ENCODE peak calls at places on chromosome 22, in six cellular contexts. One of them, this sample, is unnamed.

GRCh38 chr22:42500836-42501179 is 18.8 kb downstream of the RRP7A start:
- DNase-seq in non-pigmented ciliary epithelial cell: no peak
- DNase-seq in epithelial cell of esophagus: no peak
- DNase-seq in stomach: no peak
- DNase-seq in cardiac fibroblast: no peak
- DNase-seq in midbrain: no peak
- DNase-seq in this sample: no peak

GRCh38 chr22:24106385-24107381 is 74.6 kb upstream of the SUSD2 start:
- DNase-seq in non-pigmented ciliary epithelial cell: no peak
- DNase-seq in epithelial cell of esophagus: no peak
- DNase-seq in stomach: no peak
- DNase-seq in cardiac fibroblast: peak
- DNase-seq in midbrain: no peak
- DNase-seq in this sample: peak

GRCh38 chr22:42836026-42836425 is 21.0 kb downstream of the ARFGAP3 start:
- DNase-seq in non-pigmented ciliary epithelial cell: no peak
- DNase-seq in epithelial cell of esophagus: no peak
- DNase-seq in stomach: no peak
- DNase-seq in cardiac fibroblast: no peak
- DNase-seq in midbrain: no peak
- DNase-seq in this sample: no peak

GRCh38 chr22:46001426-46002106 is 24.6 kb upstream of the WNT7B start:
- DNase-seq in non-pigmented ciliary epithelial cell: no peak
- DNase-seq in epithelial cell of esophagus: no peak
- DNase-seq in stomach: no peak
- DNase-seq in cardiac fibroblast: no peak
- DNase-seq in midbrain: no peak
- DNase-seq in this sample: no peak

GRCh38 chr22:19773470-19774040 is 13.0 kb downstream of the TBX1 start:
- DNase-seq in non-pigmented ciliary epithelial cell: no peak
- DNase-seq in epithelial cell of esophagus: no peak
- DNase-seq in stomach: no peak
- DNase-seq in cardiac fibroblast: no peak
- DNase-seq in midbrain: no peak
- DNase-seq in this sample: no peak

GRCh38 chr22:21867528-21868266 is at the start of gene MAPK1:
- DNase-seq in non-pigmented ciliary epithelial cell: peak
- DNase-seq in epithelial cell of esophagus: peak
- DNase-seq in stomach: peak
- DNase-seq in cardiac fibroblast: peak
- DNase-seq in midbrain: peak
- DNase-seq in this sample: peak

GRCh38 chr22:35230839-35231584 is 26.3 kb upstream of the HMGXB4 start:
- DNase-seq in non-pigmented ciliary epithelial cell: no peak
- DNase-seq in epithelial cell of esophagus: no peak
- DNase-seq in stomach: no peak
- DNase-seq in cardiac fibroblast: no peak
- DNase-seq in midbrain: no peak
- DNase-seq in this sample: no peak

GRCh38 chr22:39396156-39396796 is 3.3 kb upstream of the TAB1 start:
- DNase-seq in non-pigmented ciliary epithelial cell: no peak
- DNase-seq in epithelial cell of esophagus: no peak
- DNase-seq in stomach: no peak
- DNase-seq in cardiac fibroblast: no peak
- DNase-seq in midbrain: no peak
- DNase-seq in this sample: no peak

GRCh38 chr22:29914165-29914564 is 31.2 kb downstream of the MTMR3 start:
- DNase-seq in non-pigmented ciliary epithelial cell: peak
- DNase-seq in epithelial cell of esophagus: peak
- DNase-seq in stomach: no peak
- DNase-seq in cardiac fibroblast: peak
- DNase-seq in midbrain: no peak
- DNase-seq in this sample: peak

GRCh38 chr22:28283025-28283654 is 364.1 kb upstream of the PITPNB start:
- DNase-seq in non-pigmented ciliary epithelial cell: peak
- DNase-seq in epithelial cell of esophagus: no peak
- DNase-seq in stomach: no peak
- DNase-seq in cardiac fibroblast: peak
- DNase-seq in midbrain: no peak
- DNase-seq in this sample: peak

GRCh38 chr22:38401336-38402084 is 53.5 kb downstream of the KCNJ4 start:
- DNase-seq in non-pigmented ciliary epithelial cell: no peak
- DNase-seq in epithelial cell of esophagus: no peak
- DNase-seq in stomach: no peak
- DNase-seq in cardiac fibroblast: no peak
- DNase-seq in midbrain: no peak
- DNase-seq in this sample: no peak

GRCh38 chr22:48070760-48071159 is 1308.3 kb downstream of the TBC1D22A start:
- DNase-seq in non-pigmented ciliary epithelial cell: no peak
- DNase-seq in epithelial cell of esophagus: no peak
- DNase-seq in stomach: no peak
- DNase-seq in cardiac fibroblast: no peak
- DNase-seq in midbrain: no peak
- DNase-seq in this sample: no peak

GRCh38 chr22:37383342-37383741 is 43.9 kb downstream of the ELFN2 start:
- DNase-seq in non-pigmented ciliary epithelial cell: no peak
- DNase-seq in epithelial cell of esophagus: no peak
- DNase-seq in stomach: no peak
- DNase-seq in cardiac fibroblast: no peak
- DNase-seq in midbrain: no peak
- DNase-seq in this sample: peak

GRCh38 chr22:43883719-43884415 is 7.9 kb downstream of the PNPLA5 start:
- DNase-seq in non-pigmented ciliary epithelial cell: no peak
- DNase-seq in epithelial cell of esophagus: no peak
- DNase-seq in stomach: no peak
- DNase-seq in cardiac fibroblast: no peak
- DNase-seq in midbrain: no peak
- DNase-seq in this sample: no peak

GRCh38 chr22:23282089-23282501 is 101.8 kb downstream of the BCR start:
- DNase-seq in non-pigmented ciliary epithelial cell: no peak
- DNase-seq in epithelial cell of esophagus: peak
- DNase-seq in stomach: peak
- DNase-seq in cardiac fibroblast: peak
- DNase-seq in midbrain: no peak
- DNase-seq in this sample: peak

GRCh38 chr22:47205562-47205961 is 443.1 kb downstream of the TBC1D22A start:
- DNase-seq in non-pigmented ciliary epithelial cell: no peak
- DNase-seq in epithelial cell of esophagus: no peak
- DNase-seq in stomach: peak
- DNase-seq in cardiac fibroblast: no peak
- DNase-seq in midbrain: no peak
- DNase-seq in this sample: no peak

GRCh38 chr22:49036513-49036912 is 791.2 kb downstream of the BRD1 start:
- DNase-seq in non-pigmented ciliary epithelial cell: no peak
- DNase-seq in epithelial cell of esophagus: no peak
- DNase-seq in stomach: no peak
- DNase-seq in cardiac fibroblast: no peak
- DNase-seq in midbrain: no peak
- DNase-seq in this sample: no peak